ENCODE peak calls at places on chromosome 9, in four cellular contexts. S is suprapubic skin, Q is GM23248, O is NCI-H1092 treated with DMSO at 0.1 percent for 48 hours. L is an unnamed sample.

GRCh38 chr9:87661241-87661640 is 64.7 kb upstream of the CTSL start:
- DNase-seq in S (no peak), Q (no peak), O (no peak), L (no peak)

GRCh38 chr9:129465834-129466535 is 154.9 kb downstream of the C9orf50 start:
- DNase-seq in S (no peak), Q (peak; percentile 52), O (no peak), L (no peak)

GRCh38 chr9:87678650-87679355 is 47.1 kb upstream of the CTSL start:
- DNase-seq in S (no peak), Q (peak; percentile 81), O (peak; percentile 56), L (peak; percentile 72)

GRCh38 chr9:137064027-137064879 is 6.1 kb downstream of the SAPCD2 start:
- DNase-seq in S (no peak), Q (peak; percentile 58), O (peak; percentile 29), L (peak; percentile 48)

GRCh38 chr9:36204906-36205547 is 14.3 kb downstream of the CLTA start:
- DNase-seq in S (no peak), Q (peak; percentile 17), O (no peak), L (peak; percentile 18)

GRCh38 chr9:79256691-79257213 is 315.0 kb upstream of the TLE4 start:
- DNase-seq in S (no peak), Q (peak; percentile 55), O (peak; percentile 81), L (no peak)

GRCh38 chr9:79924836-79925235 is 353.1 kb downstream of the TLE4 start:
- DNase-seq in S (no peak), Q (no peak), O (no peak), L (no peak)

GRCh38 chr9:98083059-98083458 is 26.5 kb downstream of the NANS start:
- DNase-seq in S (no peak), Q (no peak), O (no peak), L (no peak)

GRCh38 chr9:83537331-83538171 is 650 bp downstream of the FRMD3 start:
- DNase-seq in S (no peak), Q (peak; percentile 27), O (peak; percentile 58), L (peak; percentile 7)

GRCh38 chr9:114968710-114969109 is 38.3 kb upstream of the TNFSF8 start:
- DNase-seq in S (no peak), Q (peak; percentile 58), O (no peak), L (peak; percentile 49)

GRCh38 chr9:129765764-129766317 is 13.0 kb upstream of the PTGES start:
- DNase-seq in S (no peak), Q (no peak), O (no peak), L (no peak)

GRCh38 chr9:91130796-91131318 is 230.9 kb downstream of the AUH start:
- DNase-seq in S (no peak), Q (no peak), O (no peak), L (peak; percentile 29)

GRCh38 chr9:136590788-136591187 is 44.9 kb upstream of the NOTCH1 start:
- DNase-seq in S (no peak), Q (no peak), O (no peak), L (no peak)

L was measured in epithelial cell of esophagus.